ENCODE peak calls at places on chromosomes 7 and 10, in six cellular contexts. One of them, this sample, is unnamed. For H3K4me1, the result is how much of the 10 kb centered on the place peaks cover.

GRCh38 chr10:91745086-91745831 is 53.0 kb upstream of the TNKS2 start:
- DNase-seq in fibroblast of lung: peak
- DNase-seq in CD4-positive, CD25-positive, alpha-beta regulatory T cell: no peak
- DNase-seq in PC-3: peak
- DNase-seq in colonic mucosa: no peak
- DNase-seq in effector memory CD4-positive, alpha-beta T cell: no peak
- DNase-seq in this sample: no peak

GRCh38 chr7:117458977-117459583 is 20.7 kb upstream of the CFTR start:
- DNase-seq in CD4-positive, CD25-positive, alpha-beta regulatory T cell: peak
- DNase-seq in colonic mucosa: no peak
- DNase-seq in PC-3: peak
- DNase-seq in effector memory CD4-positive, alpha-beta T cell: no peak
- DNase-seq in fibroblast of lung: peak
- DNase-seq in this sample: no peak

GRCh38 chr7:128938524-128939074 is 872 bp downstream of the IRF5 start:
- DNase-seq in colonic mucosa: peak
- DNase-seq in PC-3: no peak
- DNase-seq in fibroblast of lung: no peak
- DNase-seq in CD4-positive, CD25-positive, alpha-beta regulatory T cell: no peak
- DNase-seq in effector memory CD4-positive, alpha-beta T cell: no peak
- DNase-seq in this sample: no peak

GRCh38 chr10:129627442-129627841 is 160.4 kb downstream of the MGMT start:
- DNase-seq in CD4-positive, CD25-positive, alpha-beta regulatory T cell: no peak
- DNase-seq in fibroblast of lung: no peak
- DNase-seq in PC-3: no peak
- DNase-seq in colonic mucosa: no peak
- DNase-seq in effector memory CD4-positive, alpha-beta T cell: no peak
- DNase-seq in this sample: no peak

GRCh38 chr7:1046722-1047679 is 2.7 kb downstream of the GPR146 start:
- DNase-seq in CD4-positive, CD25-positive, alpha-beta regulatory T cell: peak
- DNase-seq in colonic mucosa: peak
- DNase-seq in fibroblast of lung: no peak
- DNase-seq in PC-3: peak
- DNase-seq in effector memory CD4-positive, alpha-beta T cell: peak
- DNase-seq in this sample: peak

GRCh38 chr7:99652671-99653070 is 27.1 kb downstream of the CYP3A5 start:
- DNase-seq in effector memory CD4-positive, alpha-beta T cell: no peak
- DNase-seq in CD4-positive, CD25-positive, alpha-beta regulatory T cell: no peak
- DNase-seq in colonic mucosa: no peak
- DNase-seq in PC-3: no peak
- DNase-seq in fibroblast of lung: no peak
- DNase-seq in this sample: no peak

GRCh38 chr10:94172332-94172731 is 178.6 kb downstream of the PLCE1 start:
- DNase-seq in CD4-positive, CD25-positive, alpha-beta regulatory T cell: no peak
- DNase-seq in fibroblast of lung: peak
- DNase-seq in effector memory CD4-positive, alpha-beta T cell: no peak
- DNase-seq in colonic mucosa: no peak
- DNase-seq in PC-3: peak
- DNase-seq in this sample: no peak

GRCh38 chr10:44995914-44996633 is 4.6 kb upstream of the ZNF22 start:
- DNase-seq in PC-3: no peak
- DNase-seq in colonic mucosa: no peak
- DNase-seq in effector memory CD4-positive, alpha-beta T cell: no peak
- DNase-seq in fibroblast of lung: no peak
- DNase-seq in CD4-positive, CD25-positive, alpha-beta regulatory T cell: no peak
- DNase-seq in this sample: no peak

GRCh38 chr10:75294866-75295692 is 59.3 kb upstream of the COMTD1 start:
- DNase-seq in colonic mucosa: peak
- DNase-seq in CD4-positive, CD25-positive, alpha-beta regulatory T cell: peak
- DNase-seq in PC-3: peak
- DNase-seq in effector memory CD4-positive, alpha-beta T cell: peak
- DNase-seq in fibroblast of lung: peak
- DNase-seq in this sample: peak

GRCh38 chr7:117741962-117742361 is 131.3 kb downstream of the CTTNBP2 start:
- DNase-seq in effector memory CD4-positive, alpha-beta T cell: no peak
- DNase-seq in fibroblast of lung: no peak
- DNase-seq in PC-3: no peak
- DNase-seq in CD4-positive, CD25-positive, alpha-beta regulatory T cell: no peak
- DNase-seq in colonic mucosa: no peak
- DNase-seq in this sample: no peak

GRCh38 chr7:155994253-155994811 is 182.1 kb upstream of the SHH start:
- DNase-seq in CD4-positive, CD25-positive, alpha-beta regulatory T cell: no peak
- DNase-seq in PC-3: no peak
- DNase-seq in effector memory CD4-positive, alpha-beta T cell: no peak
- DNase-seq in fibroblast of lung: no peak
- DNase-seq in colonic mucosa: no peak
- DNase-seq in this sample: no peak

GRCh38 chr7:88092676-88092999 is 127.2 kb downstream of the SRI start:
- DNase-seq in CD4-positive, CD25-positive, alpha-beta regulatory T cell: no peak
- DNase-seq in fibroblast of lung: no peak
- DNase-seq in PC-3: no peak
- DNase-seq in colonic mucosa: no peak
- DNase-seq in effector memory CD4-positive, alpha-beta T cell: no peak
- DNase-seq in this sample: no peak

GRCh38 chr10:49187950-49188761 is at the start of gene TMEM273:
- DNase-seq in effector memory CD4-positive, alpha-beta T cell: peak
- DNase-seq in CD4-positive, CD25-positive, alpha-beta regulatory T cell: peak
- DNase-seq in fibroblast of lung: peak
- DNase-seq in colonic mucosa: peak
- DNase-seq in PC-3: peak
- DNase-seq in this sample: no peak

GRCh38 chr10:18195060-18195799 is 55.0 kb downstream of the CACNB2 start:
- DNase-seq in effector memory CD4-positive, alpha-beta T cell: no peak
- DNase-seq in PC-3: no peak
- DNase-seq in colonic mucosa: no peak
- DNase-seq in CD4-positive, CD25-positive, alpha-beta regulatory T cell: no peak
- DNase-seq in fibroblast of lung: peak
- DNase-seq in this sample: no peak

GRCh38 chr10:98449287-98449686 is 2.6 kb upstream of the HPS1 start:
- DNase-seq in fibroblast of lung: no peak
- DNase-seq in colonic mucosa: no peak
- DNase-seq in PC-3: no peak
- DNase-seq in effector memory CD4-positive, alpha-beta T cell: no peak
- DNase-seq in CD4-positive, CD25-positive, alpha-beta regulatory T cell: no peak
- DNase-seq in this sample: no peak

GRCh38 chr7:19284596-19285300 is 139.5 kb upstream of the FERD3L start:
- DNase-seq in effector memory CD4-positive, alpha-beta T cell: no peak
- DNase-seq in CD4-positive, CD25-positive, alpha-beta regulatory T cell: no peak
- DNase-seq in colonic mucosa: no peak
- DNase-seq in PC-3: peak
- DNase-seq in fibroblast of lung: peak
- DNase-seq in this sample: no peak

DNA sequence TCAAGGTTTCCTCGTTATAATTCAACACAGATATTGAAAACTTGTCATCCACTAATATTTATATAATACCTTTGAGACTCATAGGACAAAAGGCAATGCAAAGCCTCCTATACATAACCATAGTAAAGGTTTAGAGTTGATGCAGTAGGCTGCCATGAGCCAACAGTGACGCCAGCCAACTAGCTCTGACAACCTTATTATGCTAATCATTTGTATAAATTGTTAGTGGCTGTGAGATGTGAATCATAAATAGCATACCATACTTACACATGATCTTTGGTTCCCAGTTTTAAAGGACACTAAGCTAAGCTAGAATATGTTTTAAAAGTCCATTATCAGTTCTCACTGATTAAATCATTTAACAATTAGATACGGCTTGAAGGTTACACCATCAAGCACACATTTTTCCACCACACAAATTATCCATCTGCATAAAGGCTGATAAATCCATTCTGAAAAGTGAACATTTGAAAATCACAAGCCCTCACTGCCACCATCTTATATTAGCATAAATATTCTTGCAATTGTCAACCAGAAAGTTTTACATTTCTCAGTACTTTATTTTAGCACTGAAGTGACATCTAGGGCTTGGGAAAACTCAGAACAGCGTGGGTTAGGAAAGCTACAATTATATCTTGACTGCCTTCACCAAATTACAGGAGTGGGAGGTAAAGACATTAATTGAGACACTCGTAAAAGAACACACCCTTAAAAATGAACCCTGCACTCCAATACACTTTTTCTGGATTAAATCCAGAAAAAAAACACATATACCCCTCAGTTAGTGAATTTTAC is 30.7 kb downstream of the COA1 start:
- DNase-seq in CD4-positive, CD25-positive, alpha-beta regulatory T cell: no peak
- DNase-seq in fibroblast of lung: peak
- DNase-seq in colonic mucosa: no peak
- DNase-seq in PC-3: no peak
- DNase-seq in effector memory CD4-positive, alpha-beta T cell: no peak
- DNase-seq in this sample: no peak
- H3K4me1 ChIP-seq in CD4-positive, CD25-positive, alpha-beta regulatory T cell: under half
- H3K4me1 ChIP-seq in fibroblast of lung: under half
- H3K4me1 ChIP-seq in colonic mucosa: under half
- H3K4me1 ChIP-seq in PC-3: under half
- H3K4me1 ChIP-seq in effector memory CD4-positive, alpha-beta T cell: under half
- H3K4me1 ChIP-seq in this sample: under half

GRCh38 chr7:131625817-131626372 is 69.5 kb upstream of the PODXL start:
- DNase-seq in colonic mucosa: no peak
- DNase-seq in PC-3: peak
- DNase-seq in effector memory CD4-positive, alpha-beta T cell: no peak
- DNase-seq in fibroblast of lung: peak
- DNase-seq in CD4-positive, CD25-positive, alpha-beta regulatory T cell: no peak
- DNase-seq in this sample: no peak
- H3K4me3 ChIP-seq in colonic mucosa: no peak
- H3K4me3 ChIP-seq in PC-3: peak
- H3K4me3 ChIP-seq in effector memory CD4-positive, alpha-beta T cell: no peak
- H3K4me3 ChIP-seq in fibroblast of lung: no peak
- H3K4me3 ChIP-seq in CD4-positive, CD25-positive, alpha-beta regulatory T cell: no peak
- H3K4me3 ChIP-seq in this sample: no peak

GRCh38 chr10:80507484-80507880 is 30.2 kb upstream of the SH2D4B start:
- DNase-seq in colonic mucosa: no peak
- DNase-seq in PC-3: no peak
- DNase-seq in effector memory CD4-positive, alpha-beta T cell: no peak
- DNase-seq in CD4-positive, CD25-positive, alpha-beta regulatory T cell: no peak
- DNase-seq in fibroblast of lung: no peak
- DNase-seq in this sample: no peak

GRCh38 chr10:80509108-80509402 is 28.6 kb upstream of the SH2D4B start:
- DNase-seq in CD4-positive, CD25-positive, alpha-beta regulatory T cell: no peak
- DNase-seq in fibroblast of lung: no peak
- DNase-seq in PC-3: no peak
- DNase-seq in colonic mucosa: no peak
- DNase-seq in effector memory CD4-positive, alpha-beta T cell: no peak
- DNase-seq in this sample: no peak

GRCh38 chr10:80506189-80506575 is 31.5 kb upstream of the SH2D4B start:
- DNase-seq in fibroblast of lung: peak
- DNase-seq in CD4-positive, CD25-positive, alpha-beta regulatory T cell: no peak
- DNase-seq in colonic mucosa: no peak
- DNase-seq in effector memory CD4-positive, alpha-beta T cell: no peak
- DNase-seq in PC-3: no peak
- DNase-seq in this sample: no peak

GRCh38 chr10:80504897-80505465 is 32.7 kb upstream of the SH2D4B start:
- DNase-seq in CD4-positive, CD25-positive, alpha-beta regulatory T cell: no peak
- DNase-seq in PC-3: no peak
- DNase-seq in fibroblast of lung: no peak
- DNase-seq in colonic mucosa: peak
- DNase-seq in effector memory CD4-positive, alpha-beta T cell: no peak
- DNase-seq in this sample: no peak

DNA sequence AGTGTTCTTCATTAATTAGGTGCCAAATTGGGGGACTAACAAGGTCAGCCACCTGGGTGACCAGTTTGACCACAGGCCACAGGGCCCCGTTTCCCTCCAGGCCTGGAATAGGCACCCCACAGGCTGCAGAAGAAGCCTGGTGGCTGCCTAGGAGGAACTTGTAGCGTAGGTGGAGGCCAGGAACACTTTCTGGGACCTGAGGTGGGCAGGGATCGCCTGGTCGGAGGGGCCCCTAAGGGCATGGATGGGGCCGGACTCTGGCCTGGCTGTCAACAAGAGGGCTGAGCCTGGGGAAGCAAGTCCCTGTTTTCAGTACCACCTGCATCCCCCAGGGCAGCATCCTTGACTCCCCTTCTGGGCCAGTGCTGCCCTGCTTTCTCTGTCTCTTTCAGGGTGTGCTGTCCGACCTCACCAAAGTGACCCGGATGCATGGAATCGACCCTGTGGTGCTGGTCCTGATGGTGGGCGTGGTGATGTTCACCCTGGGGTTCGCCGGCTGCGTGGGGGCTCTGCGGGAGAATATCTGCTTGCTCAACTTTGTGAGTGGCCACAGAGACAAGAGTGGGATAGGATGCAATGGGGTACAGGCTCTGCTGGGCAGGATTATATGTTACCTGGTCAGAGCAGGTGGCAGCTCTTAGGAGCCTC is 30.7 kb upstream of the SH2D4B start:
- DNase-seq in fibroblast of lung: no peak
- DNase-seq in CD4-positive, CD25-positive, alpha-beta regulatory T cell: no peak
- DNase-seq in colonic mucosa: no peak
- DNase-seq in PC-3: no peak
- DNase-seq in effector memory CD4-positive, alpha-beta T cell: no peak
- DNase-seq in this sample: no peak
- H3K4me1 ChIP-seq in fibroblast of lung: under half
- H3K4me1 ChIP-seq in CD4-positive, CD25-positive, alpha-beta regulatory T cell: under half
- H3K4me1 ChIP-seq in colonic mucosa: under half
- H3K4me1 ChIP-seq in PC-3: under half
- H3K4me1 ChIP-seq in effector memory CD4-positive, alpha-beta T cell: under half
- H3K4me1 ChIP-seq in this sample: half or more

GRCh38 chr10:95561200-95562177 is at the start of gene SORBS1:
- DNase-seq in fibroblast of lung: peak
- DNase-seq in CD4-positive, CD25-positive, alpha-beta regulatory T cell: peak
- DNase-seq in PC-3: peak
- DNase-seq in effector memory CD4-positive, alpha-beta T cell: peak
- DNase-seq in colonic mucosa: peak
- DNase-seq in this sample: peak

GRCh38 chr10:95556994-95557767 is 4.0 kb downstream of the SORBS1 start:
- DNase-seq in CD4-positive, CD25-positive, alpha-beta regulatory T cell: no peak
- DNase-seq in fibroblast of lung: no peak
- DNase-seq in effector memory CD4-positive, alpha-beta T cell: no peak
- DNase-seq in colonic mucosa: no peak
- DNase-seq in PC-3: no peak
- DNase-seq in this sample: no peak

GRCh38 chr10:95560288-95561199 is 627 bp downstream of the SORBS1 start:
- DNase-seq in effector memory CD4-positive, alpha-beta T cell: peak
- DNase-seq in CD4-positive, CD25-positive, alpha-beta regulatory T cell: peak
- DNase-seq in fibroblast of lung: peak
- DNase-seq in PC-3: peak
- DNase-seq in colonic mucosa: peak
- DNase-seq in this sample: peak

GRCh38 chr10:95559466-95559865 is 1.7 kb downstream of the SORBS1 start:
- DNase-seq in PC-3: no peak
- DNase-seq in effector memory CD4-positive, alpha-beta T cell: no peak
- DNase-seq in fibroblast of lung: no peak
- DNase-seq in CD4-positive, CD25-positive, alpha-beta regulatory T cell: no peak
- DNase-seq in colonic mucosa: no peak
- DNase-seq in this sample: no peak

DNA sequence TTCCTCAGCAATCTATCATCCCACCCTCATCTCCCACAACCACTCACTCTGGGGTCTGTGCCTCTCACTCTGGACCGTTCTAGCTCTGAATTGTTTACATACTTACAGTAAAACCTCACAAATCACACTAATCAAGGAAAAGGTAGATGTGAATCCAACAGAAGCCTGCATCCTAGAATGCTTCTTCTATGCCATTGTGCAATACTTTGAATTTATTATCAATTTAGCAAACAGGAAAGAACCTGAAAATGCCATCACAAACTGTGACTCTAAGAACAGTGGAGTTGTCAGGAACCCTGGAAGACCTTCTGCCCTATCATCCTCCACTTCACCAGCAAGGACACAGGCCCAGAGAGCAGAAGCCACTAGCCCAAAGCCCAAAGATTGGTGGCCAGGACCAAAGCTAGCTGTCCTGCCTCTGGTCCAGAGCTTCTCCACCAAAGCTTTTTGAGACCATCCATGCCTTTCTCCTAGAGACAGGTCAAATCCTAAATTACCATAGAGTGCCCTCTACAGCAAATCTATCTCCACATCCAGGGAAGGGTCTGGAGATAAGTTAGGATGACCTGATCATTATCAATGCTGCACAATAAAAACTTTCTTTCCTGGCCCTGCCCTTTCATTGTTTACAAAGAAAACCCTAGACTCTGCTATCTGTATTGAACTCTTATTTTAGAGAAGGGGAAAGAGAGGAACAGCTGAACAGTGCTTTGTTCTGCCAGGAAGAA is 2.4 kb downstream of the SORBS1 start:
- DNase-seq in CD4-positive, CD25-positive, alpha-beta regulatory T cell: no peak
- DNase-seq in fibroblast of lung: no peak
- DNase-seq in PC-3: no peak
- DNase-seq in colonic mucosa: no peak
- DNase-seq in effector memory CD4-positive, alpha-beta T cell: no peak
- DNase-seq in this sample: no peak
- H3K4me3 ChIP-seq in CD4-positive, CD25-positive, alpha-beta regulatory T cell: no peak
- H3K4me3 ChIP-seq in fibroblast of lung: no peak
- H3K4me3 ChIP-seq in PC-3: no peak
- H3K4me3 ChIP-seq in colonic mucosa: peak
- H3K4me3 ChIP-seq in effector memory CD4-positive, alpha-beta T cell: no peak
- H3K4me3 ChIP-seq in this sample: no peak